ENCODE peak calls at places on chromosomes 6 and 20, in eight cellular contexts. K, X, E, C, P, D, M and T are unnamed samples.

GRCh38 chr6:26331809-26332226 is 33.2 kb upstream of the BTN3A2 start:
- DNase-seq in K (no peak), X (no peak), E (no peak), C (no peak), P (no peak), D (no peak), M (no peak), T (no peak)

GRCh38 chr6:99359800-99360199 is 10.3 kb upstream of the FAXC start:
- DNase-seq in K (no peak), X (no peak), E (no peak), C (no peak), P (no peak), D (no peak), M (no peak), T (no peak)

GRCh38 chr6:26304213-26305096 is 60.5 kb upstream of the BTN3A2 start:
- DNase-seq in K (no peak), X (peak; percentile 75), E (no peak), C (peak; percentile 46), P (peak; percentile 34), D (peak; percentile 60), M (no peak), T (no peak)

GRCh38 chr6:15535495-15536200 is 127.2 kb downstream of the DTNBP1 start:
- DNase-seq in K (no peak), X (no peak), E (no peak), C (no peak), P (no peak), D (no peak), M (no peak), T (peak; percentile 2)

GRCh38 chr6:157317129-157317814 is 6.0 kb downstream of the TMEM242 start:
- DNase-seq in K (no peak), X (peak; percentile 87), E (no peak), C (peak; percentile 81), P (peak; percentile 66), D (no peak), M (peak; percentile 55), T (no peak)

GRCh38 chr6:44068607-44069296 is 58.5 kb downstream of the MRPL14 start:
- DNase-seq in K (no peak), X (no peak), E (no peak), C (no peak), P (no peak), D (peak; percentile 62), M (no peak), T (no peak)

GRCh38 chr6:137931849-137932465 is 64.9 kb downstream of the TNFAIP3 start:
- DNase-seq in K (no peak), X (no peak), E (no peak), C (no peak), P (no peak), D (no peak), M (no peak), T (no peak)

GRCh38 chr6:118495639-118496296 is 52.3 kb upstream of the PLN start:
- DNase-seq in K (no peak), X (peak; percentile 27), E (no peak), C (peak; percentile 82), P (no peak), D (no peak), M (no peak), T (no peak)

GRCh38 chr6:157323924-157324276 is 581 bp upstream of the TMEM242 start:
- DNase-seq in K (peak; percentile 89), X (peak; percentile 87), E (peak; percentile 25), C (peak; percentile 82), P (peak; percentile 83), D (peak; percentile 91), M (peak; percentile 79), T (peak; percentile 91)

GRCh38 chr6:35093118-35093445 is 48.1 kb downstream of the TCP11 start:
- DNase-seq in K (no peak), X (no peak), E (no peak), C (no peak), P (no peak), D (no peak), M (no peak), T (no peak)

GRCh38 chr6:150499882-150500312 is 99.8 kb upstream of the PLEKHG1 start:
- DNase-seq in K (no peak), X (no peak), E (no peak), C (no peak), P (no peak), D (no peak), M (no peak), T (no peak)

GRCh38 chr6:27494987-27495385 is 22.1 kb upstream of the ZNF184 start:
- DNase-seq in K (no peak), X (no peak), E (no peak), C (no peak), P (no peak), D (no peak), M (no peak), T (no peak)

GRCh38 chr20:6693178-6693807 is 74.2 kb upstream of the BMP2 start:
- DNase-seq in K (no peak), X (no peak), E (no peak), C (no peak), P (no peak), D (no peak), M (no peak), T (no peak)

GRCh38 chr20:4932061-4932460 is 69.2 kb downstream of the SLC23A2 start:
- DNase-seq in K (no peak), X (no peak), E (no peak), C (no peak), P (no peak), D (no peak), M (no peak), T (no peak)

GRCh38 chr6:82013561-82014275 is 233.8 kb downstream of the IBTK start:
- DNase-seq in K (peak; percentile 71), X (peak; percentile 85), E (no peak), C (peak; percentile 61), P (no peak), D (no peak), M (no peak), T (no peak)

GRCh38 chr20:19794941-19795340 is 36.9 kb downstream of the RIN2 start:
- DNase-seq in K (no peak), X (no peak), E (no peak), C (no peak), P (no peak), D (no peak), M (no peak), T (no peak)

GRCh38 chr6:15365273-15365687 is 119.4 kb downstream of the JARID2 start:
- DNase-seq in K (peak; percentile 79), X (peak; percentile 79), E (peak; percentile 32), C (peak; percentile 83), P (peak; percentile 87), D (peak; percentile 51), M (peak; percentile 50), T (peak; percentile 89)

GRCh38 chr20:4069741-4070140 is 54.4 kb upstream of the RNF24 start:
- DNase-seq in K (no peak), X (peak; percentile 61), E (no peak), C (no peak), P (peak; percentile 15), D (no peak), M (no peak), T (no peak)

GRCh38 chr6:148134566-148134965 is 208.1 kb upstream of the SASH1 start:
- DNase-seq in K (no peak), X (no peak), E (no peak), C (no peak), P (no peak), D (no peak), M (no peak), T (no peak)

DNA sequence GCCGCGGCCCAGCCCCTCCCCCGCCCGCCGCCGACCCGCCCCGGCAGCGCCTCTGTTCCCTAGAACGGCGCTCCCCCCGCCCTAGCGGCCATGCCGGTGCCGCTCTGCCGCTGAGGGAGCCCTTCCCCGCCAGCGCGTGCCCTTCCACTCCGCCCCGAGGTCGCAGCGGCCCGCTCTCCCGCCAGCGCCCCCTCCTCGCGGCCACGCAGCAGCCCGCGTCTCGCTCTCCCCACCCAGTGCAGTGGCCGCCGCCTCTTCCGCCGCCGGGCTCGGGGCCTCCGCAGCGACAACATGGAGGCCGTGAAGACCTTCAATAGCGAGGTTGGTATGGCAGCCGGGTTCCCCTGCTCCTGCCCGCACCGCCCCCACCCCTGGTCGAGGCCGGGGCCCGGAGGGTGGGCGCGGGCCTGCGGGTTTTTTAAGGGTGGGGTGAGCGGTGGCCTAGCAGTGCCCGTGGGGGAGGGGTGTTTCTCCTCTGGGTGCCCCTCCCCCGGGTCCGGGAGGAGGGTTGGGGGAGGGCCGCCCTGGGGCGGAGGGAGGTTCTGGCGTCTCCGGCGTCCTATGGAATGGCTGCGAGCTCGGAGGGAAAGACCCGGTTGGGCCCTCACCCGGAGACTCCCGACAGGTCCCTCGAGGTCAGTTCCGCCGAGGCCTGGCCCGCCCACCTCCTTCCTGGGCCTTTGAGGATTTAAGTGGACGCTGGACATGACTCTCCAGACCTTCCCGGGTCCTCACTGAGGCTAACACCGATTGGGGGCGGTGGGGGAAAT is 579 bp downstream of the SCAF8 start:
- DNase-seq in K (peak; percentile 98), X (peak; percentile 97), E (peak; percentile 87), C (peak; percentile 96), P (peak; percentile 96), D (peak; percentile 98), M (peak; percentile 96), T (peak; percentile 97)
- TF ChIP-seq CTCF in K (no peak), X (no peak), E (no peak), C (no peak), P (no peak), D (no peak), M (no peak), T (no peak)

GRCh38 chr6:8059129-8059528 is 5.1 kb downstream of the BLOC1S5 start:
- DNase-seq in K (no peak), X (no peak), E (no peak), C (peak; percentile 22), P (no peak), D (peak; percentile 38), M (no peak), T (no peak)
- TF ChIP-seq CTCF in K (peak; percentile 24), X (no peak), E (peak; percentile 30), C (peak; percentile 39), P (peak; percentile 56), D (no peak), M (no peak), T (peak; percentile 63)

DNA sequence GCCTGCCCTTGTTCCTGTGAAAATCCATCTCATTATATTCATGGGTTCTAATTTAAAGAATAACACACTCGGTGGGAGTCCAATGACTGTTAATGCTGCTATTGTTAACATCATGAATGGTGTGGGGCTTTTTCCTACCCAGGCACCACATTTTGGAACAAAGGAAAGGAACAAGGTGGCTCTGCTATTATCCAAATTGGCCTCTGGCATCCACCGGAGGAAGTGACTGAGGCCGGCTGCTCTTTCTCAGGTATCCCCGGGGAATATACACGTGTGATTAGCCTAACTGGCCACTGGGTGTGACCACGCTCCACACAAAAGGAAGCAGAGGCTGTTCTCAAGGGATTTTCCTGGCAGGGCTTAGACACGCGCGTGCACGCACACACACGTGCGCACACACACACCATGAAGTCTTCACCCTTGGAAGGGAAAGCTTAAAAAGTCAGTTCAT is 601.2 kb upstream of the ARID1B start:
- DNase-seq in K (no peak), X (no peak), E (no peak), C (no peak), P (peak; percentile 67), D (peak; percentile 82), M (peak; percentile 19), T (no peak)
- TF ChIP-seq CTCF in K (no peak), X (no peak), E (no peak), C (peak; percentile 22), P (no peak), D (peak; percentile 65), M (no peak), T (no peak)

GRCh38 chr6:24600903-24601302 is 45.1 kb downstream of the KIAA0319 start:
- DNase-seq in K (no peak), X (no peak), E (no peak), C (no peak), P (no peak), D (peak; percentile 72), M (no peak), T (peak; percentile 51)
- TF ChIP-seq CTCF in K (no peak), X (no peak), E (no peak), C (no peak), P (no peak), D (peak; percentile 88), M (no peak), T (no peak)